ENCODE peak calls at places on chromosomes 16 and 17, in eight cellular contexts. K, Y, E, V, J, M, B and F are unnamed samples.

GRCh38 chr17:73585583-73585982 is 58.7 kb downstream of the SDK2 start:
- DNase-seq in E (no peak), B (no peak), V (no peak), Y (no peak), J (no peak), M (no peak), K (no peak), F (no peak)

GRCh38 chr17:17055286-17056166 is 13.3 kb downstream of the MPRIP start:
- DNase-seq in K (no peak), Y (peak), B (peak), J (no peak), V (peak), E (no peak), M (no peak), F (no peak)

GRCh38 chr16:3472878-3473595 is 22.3 kb downstream of the C16orf90 start:
- DNase-seq in V (no peak), B (no peak), Y (no peak), J (peak), K (no peak), M (no peak), E (no peak), F (no peak)

GRCh38 chr16:35431829-35432663 is 1972.6 kb downstream of the TP53TG3F start:
- DNase-seq in B (peak), V (no peak), K (no peak), M (no peak), Y (no peak), E (no peak), J (no peak), F (no peak)

GRCh38 chr17:82097919-82098168 is 192 bp downstream of the FASN start:
- DNase-seq in K (no peak), M (no peak), B (no peak), J (no peak), V (no peak), Y (no peak), E (no peak), F (no peak)

GRCh38 chr16:3963203-3963602 is 82.7 kb upstream of the CREBBP start:
- DNase-seq in M (no peak), Y (no peak), V (no peak), B (no peak), K (no peak), J (no peak), E (no peak), F (no peak)

GRCh38 chr16:48184681-48185080 is 28.9 kb upstream of the ABCC12 start:
- DNase-seq in Y (no peak), B (no peak), M (no peak), V (no peak), K (no peak), J (no peak), E (no peak), F (no peak)

GRCh38 chr17:67759355-67760171 is 41.8 kb downstream of the NOL11 start:
- DNase-seq in B (no peak), M (no peak), V (peak), E (no peak), Y (no peak), K (no peak), J (peak), F (no peak)

GRCh38 chr16:10982430-10983174 is 38.2 kb downstream of the CLEC16A start:
- DNase-seq in J (no peak), M (no peak), Y (no peak), V (no peak), E (no peak), B (no peak), K (no peak), F (no peak)

GRCh38 chr16:27245276-27246231 is 23.0 kb downstream of the NSMCE1 start:
- DNase-seq in M (no peak), J (peak), V (peak), K (no peak), E (no peak), B (no peak), Y (no peak), F (no peak)

GRCh38 chr17:10036511-10037061 is 131.5 kb upstream of the RCVRN start:
- DNase-seq in E (peak), V (no peak), M (no peak), Y (no peak), K (no peak), J (no peak), B (no peak), F (no peak)

GRCh38 chr17:73813201-73813600 is 169.0 kb upstream of the SDK2 start:
- DNase-seq in J (no peak), V (no peak), M (no peak), E (no peak), K (no peak), B (no peak), Y (no peak), F (no peak)